ENCODE peak calls at places on chromosomes 12 and 14, in eight cellular contexts. A, E, R, X, D, C, T and O are unnamed samples.

GRCh38 chr14:46368275-46368674 is 283.3 kb downstream of the RPL10L start:
- DNase-seq in A (peak), E (no peak), R (no peak), X (no peak), D (no peak), C (no peak), T (no peak), O (no peak)

GRCh38 chr14:35045798-35046047 is 349 bp upstream of the FAM177A1 start:
- DNase-seq in A (no peak), E (no peak), R (no peak), X (no peak), D (no peak), C (no peak), T (no peak), O (no peak)

GRCh38 chr12:113933201-113933786 is 32.8 kb downstream of the RBM19 start:
- DNase-seq in A (peak), E (no peak), R (peak), X (no peak), D (no peak), C (peak), T (no peak), O (no peak)

GRCh38 chr14:81169711-81170103 is 51.1 kb downstream of the GTF2A1 start:
- DNase-seq in A (peak), E (no peak), R (no peak), X (no peak), D (no peak), C (peak), T (no peak), O (peak)

GRCh38 chr14:103995876-103996275 is 53.5 kb upstream of the RD3L start:
- DNase-seq in A (no peak), E (no peak), R (no peak), X (no peak), D (no peak), C (no peak), T (no peak), O (no peak)

GRCh38 chr12:64083285-64084210 is 138.5 kb downstream of the KICS2 start:
- DNase-seq in A (peak), E (no peak), R (peak), X (no peak), D (no peak), C (peak), T (no peak), O (no peak)

GRCh38 chr12:67426067-67426466 is 156.9 kb downstream of the CAND1 start:
- DNase-seq in A (no peak), E (no peak), R (peak), X (no peak), D (no peak), C (peak), T (no peak), O (no peak)

GRCh38 chr14:54105898-54106297 is 149.3 kb upstream of the BMP4 start:
- DNase-seq in A (no peak), E (peak), R (no peak), X (no peak), D (no peak), C (no peak), T (no peak), O (no peak)

GRCh38 chr12:106981781-106982180 is 5.2 kb downstream of the MTERF2 start:
- DNase-seq in A (no peak), E (no peak), R (no peak), X (no peak), D (no peak), C (no peak), T (no peak), O (no peak)

GRCh38 chr14:69170848-69171247 is 17.9 kb upstream of the DCAF5 start:
- DNase-seq in A (peak), E (no peak), R (no peak), X (no peak), D (no peak), C (no peak), T (no peak), O (no peak)

GRCh38 chr14:24329736-24330135 is 5.1 kb downstream of the ADCY4 start:
- DNase-seq in A (peak), E (no peak), R (no peak), X (no peak), D (no peak), C (no peak), T (peak), O (no peak)

GRCh38 chr12:123267335-123267920 is 4.2 kb downstream of the CDK2AP1 start:
- DNase-seq in A (no peak), E (no peak), R (no peak), X (no peak), D (no peak), C (no peak), T (no peak), O (no peak)

GRCh38 chr14:85587152-85587697 is 57.3 kb downstream of the FLRT2 start:
- DNase-seq in A (no peak), E (peak), R (no peak), X (no peak), D (no peak), C (no peak), T (no peak), O (no peak)

GRCh38 chr12:70120970-70121369 is 122.3 kb upstream of the CNOT2 start:
- DNase-seq in A (no peak), E (no peak), R (no peak), X (no peak), D (no peak), C (no peak), T (no peak), O (no peak)

GRCh38 chr12:65699251-65699650 is 125.0 kb upstream of the HMGA2 start:
- DNase-seq in A (peak), E (peak), R (peak), X (no peak), D (no peak), C (no peak), T (no peak), O (no peak)

GRCh38 chr12:79407671-79408622 is 282.8 kb downstream of the PAWR start:
- DNase-seq in A (peak), E (peak), R (peak), X (peak), D (peak), C (peak), T (peak), O (no peak)

GRCh38 chr12:19712041-19712440 is 272.7 kb downstream of the AEBP2 start:
- DNase-seq in A (no peak), E (no peak), R (peak), X (no peak), D (no peak), C (no peak), T (no peak), O (no peak)

GRCh38 chr12:95922231-95922630 is 20.2 kb downstream of the CCDC38 start:
- DNase-seq in A (no peak), E (no peak), R (peak), X (no peak), D (no peak), C (no peak), T (no peak), O (no peak)

GRCh38 chr14:85527006-85527405 is 2.9 kb upstream of the FLRT2 start:
- DNase-seq in A (no peak), E (no peak), R (peak), X (no peak), D (no peak), C (no peak), T (no peak), O (no peak)

GRCh38 chr14:22422238-22422637 is 166.8 kb downstream of the DAD1 start:
- DNase-seq in A (no peak), E (no peak), R (no peak), X (no peak), D (no peak), C (no peak), T (no peak), O (no peak)

GRCh38 chr12:2286051-2286450 is 233.3 kb downstream of the CACNA1C start:
- DNase-seq in A (no peak), E (no peak), R (no peak), X (no peak), D (no peak), C (no peak), T (no peak), O (no peak)

GRCh38 chr12:125092108-125092871 is 27.1 kb downstream of the AACS start:
- DNase-seq in A (no peak), E (no peak), R (no peak), X (no peak), D (no peak), C (no peak), T (no peak), O (no peak)